ENCODE peak calls at places on chromosomes 16 and 17, in seven cellular contexts. H, Z, N, U, C, Y and X are unnamed samples.

GRCh38 chr16:16150117-16150877 is 73.0 kb downstream of the ABCC6 start:
- DNase-seq in C (no peak), N (no peak), H (no peak), Y (no peak), U (peak), Z (peak), X (no peak)

GRCh38 chr17:65594585-65594940 is 33.1 kb upstream of the AXIN2 start:
- DNase-seq in Y (no peak), C (no peak), U (no peak), Z (peak), H (no peak), N (no peak), X (no peak)

GRCh38 chr17:8481703-8482102 is 46.0 kb downstream of the NDEL1 start:
- DNase-seq in N (no peak), Z (no peak), C (no peak), Y (no peak), H (no peak), U (no peak), X (no peak)

GRCh38 chr17:18910326-18910725 is 41.6 kb upstream of the SLC5A10 start:
- DNase-seq in C (no peak), U (no peak), Y (no peak), N (no peak), H (no peak), Z (no peak), X (no peak)

GRCh38 chr16:20741555-20742285 is at the start of gene THUMPD1:
- DNase-seq in Z (peak), Y (peak), C (peak), H (peak), U (peak), N (peak), X (peak)

GRCh38 chr16:12455287-12455798 is 348.3 kb downstream of the CPPED1 start:
- DNase-seq in C (peak), U (peak), Z (peak), H (peak), N (peak), Y (no peak), X (peak)

GRCh38 chr16:31427441-31428276 is 501 bp downstream of the COX6A2 start:
- DNase-seq in C (peak), Z (no peak), Y (no peak), U (peak), N (no peak), H (no peak), X (no peak)

GRCh38 chr16:66299349-66299748 is 67.1 kb upstream of the CDH5 start:
- DNase-seq in N (no peak), Y (no peak), U (no peak), H (no peak), C (no peak), Z (no peak), X (no peak)

GRCh38 chr17:81388612-81389367 is 6.5 kb upstream of the BAHCC1 start:
- DNase-seq in C (no peak), Y (no peak), H (no peak), N (peak), Z (no peak), U (peak), X (peak)

GRCh38 chr16:66188786-66189725 is 177.4 kb upstream of the CDH5 start:
- DNase-seq in Z (peak), U (no peak), N (no peak), Y (no peak), H (no peak), C (no peak), X (no peak)

GRCh38 chr17:47239663-47240374 is 13.8 kb upstream of the ITGB3 start:
- DNase-seq in N (peak), Z (peak), C (no peak), H (no peak), Y (peak), U (peak), X (no peak)

GRCh38 chr17:60604686-60605334 is 4.8 kb downstream of the PPM1D start:
- DNase-seq in U (no peak), Y (no peak), C (no peak), H (no peak), N (no peak), Z (peak), X (no peak)

GRCh38 chr17:40315678-40316570 is 6.9 kb downstream of the RARA start:
- DNase-seq in C (no peak), N (no peak), Y (no peak), H (no peak), U (peak), Z (no peak), X (no peak)
- TF ChIP-seq RFX5 in C (no peak), N (no peak), Y (no peak), H (no peak), U (no peak), Z (no peak), X (no peak)

DNA sequence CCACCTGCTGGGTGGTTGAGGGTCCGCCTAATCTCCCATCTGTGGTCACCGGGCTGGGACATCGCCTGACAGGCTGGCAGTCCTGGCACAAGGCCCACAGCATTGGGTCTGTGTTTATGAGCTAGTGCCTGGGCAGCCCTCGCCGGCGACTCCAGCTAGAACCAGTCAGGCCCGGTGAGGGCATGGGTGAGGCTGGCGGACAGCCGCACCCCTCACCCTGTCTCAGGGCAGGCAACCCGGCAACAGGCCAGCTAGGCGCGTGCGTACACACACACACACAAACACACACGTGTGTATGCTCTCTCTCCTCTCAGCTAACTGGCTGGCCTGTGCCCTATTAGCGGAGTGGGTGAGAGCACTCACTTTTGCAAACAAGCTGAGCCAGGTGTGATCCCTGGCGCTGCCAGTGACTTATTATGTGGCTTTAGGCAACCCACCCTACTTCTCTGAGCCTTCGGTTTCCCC is 10.4 kb downstream of the HSD11B2 start:
- DNase-seq in H (no peak), Z (no peak), N (no peak), C (no peak), U (no peak), Y (no peak), X (no peak)
- TF ChIP-seq RFX5 in H (no peak), Z (no peak), N (no peak), C (no peak), U (no peak), Y (no peak), X (no peak)

GRCh38 chr16:53822936-53823529 is 119.1 kb downstream of the FTO start:
- DNase-seq in U (no peak), N (no peak), Y (peak), C (no peak), Z (no peak), H (no peak), X (no peak)

GRCh38 chr16:53833145-53833544 is 129.2 kb downstream of the FTO start:
- DNase-seq in U (no peak), Y (no peak), Z (no peak), H (no peak), C (no peak), N (no peak), X (no peak)

GRCh38 chr16:53826658-53827057 is 122.7 kb downstream of the FTO start:
- DNase-seq in C (no peak), N (no peak), Z (no peak), H (no peak), Y (no peak), U (no peak), X (no peak)

GRCh38 chr16:53829186-53829747 is 125.3 kb downstream of the FTO start:
- DNase-seq in N (no peak), Y (no peak), Z (peak), C (no peak), U (no peak), H (no peak), X (no peak)

DNA sequence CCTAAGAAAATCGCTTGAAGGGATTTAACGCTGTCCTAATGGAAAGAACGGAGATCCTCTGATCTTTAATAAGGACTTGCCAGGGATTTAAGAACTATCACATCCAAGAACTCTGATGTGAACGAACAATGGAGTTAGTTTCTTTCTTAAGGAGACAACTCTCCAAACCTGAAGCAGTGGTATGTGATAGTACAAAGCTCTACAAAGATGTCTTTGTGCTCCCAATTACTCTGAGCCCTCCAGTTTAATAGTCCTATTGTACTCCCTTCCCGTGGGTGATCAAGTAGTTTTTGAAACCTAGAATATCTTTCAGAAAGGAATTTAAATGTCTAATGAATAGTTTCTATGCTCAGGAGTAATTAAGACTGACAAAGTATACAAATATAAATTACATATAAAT is 123.8 kb downstream of the FTO start:
- DNase-seq in N (no peak), U (no peak), H (no peak), C (no peak), Z (no peak), Y (no peak), X (no peak)
- TF ChIP-seq RFX5 in N (no peak), U (no peak), H (no peak), C (no peak), Z (no peak), Y (no peak), X (no peak)

GRCh38 chr16:82404586-82405315 is 222.0 kb upstream of the CDH13 start:
- DNase-seq in C (no peak), H (no peak), U (no peak), Y (no peak), N (no peak), Z (no peak), X (no peak)
- TF ChIP-seq RFX5 in C (no peak), H (no peak), U (no peak), Y (no peak), N (no peak), Z (no peak), X (no peak)

DNA sequence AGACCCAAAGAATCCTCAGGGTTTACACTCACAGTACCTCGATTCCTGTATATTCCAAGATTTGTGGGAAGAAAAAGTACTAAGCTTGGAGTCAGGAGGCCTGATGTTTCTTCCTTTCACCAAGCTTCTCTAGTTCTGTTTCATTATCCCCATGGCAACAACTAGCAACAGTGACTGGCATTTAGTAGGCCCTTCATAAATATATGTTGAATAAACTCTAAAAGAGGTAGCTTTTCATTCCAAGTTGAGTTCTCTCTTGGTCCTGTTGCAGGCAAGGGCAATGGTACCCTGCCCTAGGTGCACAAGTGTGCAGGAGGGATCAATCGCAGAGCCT is 527 bp upstream of the UBE2Z start:
- DNase-seq in N (peak), C (no peak), U (no peak), Z (peak), H (no peak), Y (no peak), X (no peak)
- TF ChIP-seq RFX5 in N (peak), C (no peak), U (no peak), Z (no peak), H (no peak), Y (no peak), X (peak)